ENCODE peak calls at places on chromosome 1, in four cellular contexts. T is HTR-8/SVneo; C is stimulated activated CD4-positive, alpha-beta T cell treated with anti-CD3 and anti-CD28 coated beads, TNF-alpha, amount 100 ng/mL, for 48 hours; D is NCI-H748 treated with DMSO at 0.1 percent for 48 hours. A is an unnamed sample.

GRCh38 chr1:20485527-20486456 is at the start of gene CAMK2N1:
- DNase-seq in D (peak; percentile 4), C (no peak), T (no peak), A (peak; percentile 37)

GRCh38 chr1:9861371-9861770 is 37.6 kb upstream of the CLSTN1 start:
- DNase-seq in C (no peak), D (no peak), T (no peak), A (no peak)

GRCh38 chr1:242017580-242018233 is 18.8 kb upstream of the MAP1LC3C start:
- DNase-seq in T (peak; percentile 72), D (peak; percentile 32), C (peak; percentile 17), A (peak; percentile 73)

GRCh38 chr1:227886993-227887696 is 60.6 kb downstream of the WNT9A start:
- DNase-seq in T (no peak), C (no peak), D (no peak), A (no peak)

GRCh38 chr1:163307479-163308171 is 14.1 kb upstream of the NUF2 start:
- DNase-seq in D (no peak), T (peak; percentile 12), C (no peak), A (no peak)

GRCh38 chr1:170198584-170198983 is 52.8 kb downstream of the NTMT2 start:
- DNase-seq in T (no peak), C (no peak), D (no peak), A (no peak)

GRCh38 chr1:12415239-12415543 is 185.4 kb downstream of the VPS13D start:
- DNase-seq in C (no peak), D (no peak), T (no peak), A (no peak)

GRCh38 chr1:74426208-74426932 is 86.0 kb downstream of the LRRC53 start:
- DNase-seq in C (no peak), T (no peak), D (no peak), A (peak; percentile 53)

GRCh38 chr1:224245188-224245587 is 62.1 kb downstream of the DEGS1 start:
- DNase-seq in D (no peak), T (no peak), C (no peak), A (no peak)

GRCh38 chr1:234926574-234927311 is 201.9 kb downstream of the TOMM20 start:
- DNase-seq in C (peak; percentile 22), D (no peak), T (no peak), A (no peak)

A was measured in NCI-H2227 treated with DMSO at 0.1 percent for 48 hours.